ENCODE peak calls at places on chromosome 10, in four cellular contexts. E is Panc1, T is HCT116, U is spleen. L is an unnamed sample.

GRCh38 chr10:89515031-89515841 is 20.2 kb downstream of the SLC16A12 start:
- DNase-seq in E (no peak), T (no peak), U (no peak), L (no peak)

GRCh38 chr10:132957981-132958885 is 15.9 kb upstream of the CFAP46 start:
- DNase-seq in E (no peak), T (no peak), U (peak), L (no peak)

GRCh38 chr10:101380353-101381017 is 26.5 kb downstream of the BTRC start:
- DNase-seq in E (no peak), T (no peak), U (no peak), L (no peak)

GRCh38 chr10:95229724-95230627 is 35.9 kb downstream of the ACSM6 start:
- DNase-seq in E (peak), T (peak), U (no peak), L (no peak)

GRCh38 chr10:102003541-102003940 is 52.4 kb downstream of the ARMH3 start:
- DNase-seq in E (no peak), T (no peak), U (no peak), L (no peak)

GRCh38 chr10:3761916-3762708 is 22.9 kb downstream of the KLF6 start:
- DNase-seq in E (peak), T (peak), U (no peak), L (no peak)

GRCh38 chr10:10847313-10847712 is 170.4 kb upstream of the CELF2 start:
- DNase-seq in E (no peak), T (no peak), U (no peak), L (no peak)

GRCh38 chr10:64093946-64094560 is 572.9 kb downstream of the REEP3 start:
- DNase-seq in E (no peak), T (no peak), U (no peak), L (no peak)

GRCh38 chr10:73644015-73644743 is 2.9 kb upstream of the MYOZ1 start:
- DNase-seq in E (peak), T (peak), U (no peak), L (peak)

DNA sequence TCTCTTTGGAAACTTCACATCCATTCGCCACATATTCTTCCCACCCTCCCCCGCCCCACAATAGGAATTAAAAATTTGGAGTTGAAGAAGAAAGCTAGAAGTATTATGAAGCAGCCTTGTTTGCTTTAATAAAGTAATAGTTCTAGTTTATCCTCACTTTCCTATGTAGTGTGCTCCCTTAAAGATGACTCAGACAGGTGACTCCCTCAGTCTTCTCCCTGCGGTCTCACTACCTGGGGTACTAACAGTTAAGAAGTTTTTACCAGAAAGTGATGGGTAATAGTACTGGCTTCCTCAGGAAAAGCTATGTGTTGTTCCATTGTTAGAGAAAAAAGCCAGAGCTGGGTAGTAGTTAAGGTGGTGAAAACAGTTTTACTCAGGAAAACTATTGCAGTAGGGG is 58.6 kb downstream of the CCNY start:
- DNase-seq in E (no peak), T (no peak), U (no peak), L (no peak)
- TF ChIP-seq POLR2AphosphoS5 in E (no peak), T (no peak), U (no peak), L (no peak)

GRCh38 chr10:100346351-100346764 is 675 bp upstream of the SCD start:
- DNase-seq in E (no peak), T (peak), U (peak), L (peak)
- TF ChIP-seq POLR2AphosphoS5 in E (no peak), T (peak), U (peak), L (no peak)

GRCh38 chr10:26435852-26436251 is 2.3 kb upstream of the APBB1IP start:
- DNase-seq in E (no peak), T (no peak), U (no peak), L (no peak)

GRCh38 chr10:26430641-26431163 is 7.4 kb upstream of the APBB1IP start:
- DNase-seq in E (no peak), T (no peak), U (no peak), L (no peak)

GRCh38 chr10:26437637-26438461 is at the start of gene APBB1IP:
- DNase-seq in E (no peak), T (no peak), U (peak), L (no peak)

GRCh38 chr10:26436848-26437247 is 1.3 kb upstream of the APBB1IP start:
- DNase-seq in E (no peak), T (no peak), U (no peak), L (no peak)

GRCh38 chr10:26432938-26433337 is 5.2 kb upstream of the APBB1IP start:
- DNase-seq in E (no peak), T (no peak), U (no peak), L (no peak)
- TF ChIP-seq POLR2AphosphoS5 in E (no peak), T (no peak), U (no peak), L (no peak)

DNA sequence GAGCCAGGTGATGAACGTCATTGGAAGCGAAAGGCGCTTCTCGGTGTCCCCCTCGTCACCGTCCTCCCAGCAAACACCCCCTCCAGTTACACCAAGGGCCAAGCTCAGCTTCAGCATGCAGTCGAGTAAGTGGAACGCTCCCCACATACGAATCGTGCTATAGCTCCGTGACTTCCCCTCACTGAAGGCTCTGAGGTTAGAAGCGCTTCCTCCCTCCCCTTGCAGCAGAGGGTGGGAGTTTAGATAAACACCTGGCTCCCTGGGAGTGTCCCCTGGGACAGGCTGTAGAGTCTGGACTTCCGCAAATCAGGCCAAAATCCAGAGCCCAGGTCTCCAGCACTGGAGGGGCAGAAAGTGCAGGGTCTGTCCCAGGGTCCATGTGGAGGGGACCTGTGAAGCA is 105.0 kb upstream of the NPS start:
- DNase-seq in E (no peak), T (no peak), U (no peak), L (no peak)
- TF ChIP-seq POLR2AphosphoS5 in E (no peak), T (no peak), U (no peak), L (no peak)

GRCh38 chr10:103557455-103557854 is 64.0 kb downstream of the NEURL1 start:
- DNase-seq in E (no peak), T (no peak), U (no peak), L (no peak)
- TF ChIP-seq POLR2AphosphoS5 in E (no peak), T (no peak), U (no peak), L (no peak)

GRCh38 chr10:124557648-124558338 is 96.2 kb downstream of the LHPP start:
- DNase-seq in E (no peak), T (no peak), U (peak), L (no peak)
- TF ChIP-seq POLR2AphosphoS5 in E (no peak), T (no peak), U (peak), L (no peak)

DNA sequence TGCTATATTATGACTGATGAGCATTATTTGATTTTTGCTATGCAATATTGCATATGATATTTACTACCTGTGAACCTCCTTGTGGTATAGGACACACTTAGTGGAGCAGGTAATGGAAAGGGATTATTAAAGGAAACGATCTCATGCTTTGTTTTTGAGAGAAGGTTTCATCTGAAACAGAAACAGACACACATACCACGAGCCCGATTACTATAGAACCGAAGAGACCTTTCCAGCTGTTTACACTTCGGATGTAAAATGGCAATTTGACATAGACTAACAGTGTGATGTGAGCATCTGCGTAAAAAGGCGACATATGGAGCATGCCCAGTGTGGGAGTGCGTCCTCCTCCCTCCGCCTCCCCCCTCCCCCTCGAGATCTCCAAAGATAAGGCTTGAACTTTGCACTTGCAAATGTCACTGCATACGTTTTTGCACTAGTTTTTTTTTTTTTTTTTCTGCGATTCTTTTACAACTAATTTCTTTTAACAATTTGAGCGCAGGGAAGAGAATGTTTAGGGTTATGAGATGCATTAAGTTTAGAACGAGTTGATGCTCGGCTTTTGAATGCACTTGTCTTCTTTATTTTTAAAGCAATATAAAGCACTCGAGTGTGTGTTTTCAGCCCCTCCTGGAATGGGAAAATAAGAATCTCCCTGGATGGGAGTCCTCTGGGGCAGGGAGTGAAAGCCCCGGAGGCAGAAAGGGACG is 251.0 kb downstream of the NSUN6 start:
- DNase-seq in E (no peak), T (no peak), U (no peak), L (no peak)
- TF ChIP-seq POLR2AphosphoS5 in E (no peak), T (no peak), U (no peak), L (no peak)